ENCODE peak calls at places on chromosomes 4 and X, in five cellular contexts. One of them, this sample, is unnamed. For H3K27me3, the result is how much of the 10 kb centered on the place peaks cover.

GRCh38 chrX:124328765-124329164 is 3.7 kb upstream of the TEX13D start:
- DNase-seq in esophagus squamous epithelium: no peak
- DNase-seq in CD8-positive, alpha-beta memory T cell: no peak
- DNase-seq in BE2C: no peak
- DNase-seq in cardiac muscle cell: no peak
- DNase-seq in this sample: no peak

GRCh38 chr4:145605941-145606340 is 13.2 kb upstream of the MMAA start:
- DNase-seq in esophagus squamous epithelium: no peak
- DNase-seq in CD8-positive, alpha-beta memory T cell: no peak
- DNase-seq in BE2C: no peak
- DNase-seq in cardiac muscle cell: no peak
- DNase-seq in this sample: no peak

GRCh38 chr4:1464581-1465171 is 58.4 kb upstream of the NKX1-1 start:
- DNase-seq in esophagus squamous epithelium: no peak
- DNase-seq in CD8-positive, alpha-beta memory T cell: no peak
- DNase-seq in BE2C: no peak
- DNase-seq in cardiac muscle cell: no peak
- DNase-seq in this sample: peak

GRCh38 chr4:151940290-151940689 is 179.5 kb upstream of the GATB start:
- DNase-seq in esophagus squamous epithelium: no peak
- DNase-seq in CD8-positive, alpha-beta memory T cell: no peak
- DNase-seq in BE2C: no peak
- DNase-seq in cardiac muscle cell: no peak
- DNase-seq in this sample: no peak

GRCh38 chr4:96473246-96473645 is 633.4 kb downstream of the PDHA2 start:
- DNase-seq in esophagus squamous epithelium: no peak
- DNase-seq in CD8-positive, alpha-beta memory T cell: no peak
- DNase-seq in BE2C: no peak
- DNase-seq in cardiac muscle cell: no peak
- DNase-seq in this sample: no peak

GRCh38 chr4:680931-681645 is 6.7 kb downstream of the MYL5 start:
- DNase-seq in esophagus squamous epithelium: no peak
- DNase-seq in CD8-positive, alpha-beta memory T cell: peak
- DNase-seq in BE2C: peak
- DNase-seq in cardiac muscle cell: peak
- DNase-seq in this sample: peak

GRCh38 chr4:39045791-39046221 is 13.6 kb upstream of the TMEM156 start:
- DNase-seq in esophagus squamous epithelium: no peak
- DNase-seq in CD8-positive, alpha-beta memory T cell: no peak
- DNase-seq in BE2C: no peak
- DNase-seq in cardiac muscle cell: no peak
- DNase-seq in this sample: no peak

GRCh38 chr4:36024901-36025610 is 219.3 kb downstream of the ARAP2 start:
- DNase-seq in esophagus squamous epithelium: no peak
- DNase-seq in CD8-positive, alpha-beta memory T cell: no peak
- DNase-seq in BE2C: no peak
- DNase-seq in cardiac muscle cell: no peak
- DNase-seq in this sample: no peak

GRCh38 chrX:116238866-116239265 is 68.3 kb downstream of the AGTR2 start:
- DNase-seq in esophagus squamous epithelium: no peak
- DNase-seq in CD8-positive, alpha-beta memory T cell: no peak
- DNase-seq in BE2C: no peak
- DNase-seq in cardiac muscle cell: no peak
- DNase-seq in this sample: no peak

GRCh38 chr4:188858696-188859095 is 719.5 kb downstream of the TRIML1 start:
- DNase-seq in esophagus squamous epithelium: no peak
- DNase-seq in CD8-positive, alpha-beta memory T cell: no peak
- DNase-seq in BE2C: no peak
- DNase-seq in cardiac muscle cell: no peak
- DNase-seq in this sample: no peak

GRCh38 chr4:151117371-151117962 is 18.0 kb downstream of the RPS3A start:
- DNase-seq in esophagus squamous epithelium: no peak
- DNase-seq in CD8-positive, alpha-beta memory T cell: no peak
- DNase-seq in BE2C: peak
- DNase-seq in cardiac muscle cell: peak
- DNase-seq in this sample: peak

GRCh38 chrX:119398974-119399771 is at the start of gene SLC25A43:
- DNase-seq in esophagus squamous epithelium: no peak
- DNase-seq in CD8-positive, alpha-beta memory T cell: peak
- DNase-seq in BE2C: peak
- DNase-seq in cardiac muscle cell: peak
- DNase-seq in this sample: peak

GRCh38 chrX:66191563-66191962 is 27.5 kb downstream of the HEPH start:
- DNase-seq in esophagus squamous epithelium: no peak
- DNase-seq in CD8-positive, alpha-beta memory T cell: no peak
- DNase-seq in BE2C: no peak
- DNase-seq in cardiac muscle cell: no peak
- DNase-seq in this sample: no peak

GRCh38 chr4:113003841-113004240 is 45.6 kb upstream of the ANK2 start:
- DNase-seq in esophagus squamous epithelium: no peak
- DNase-seq in CD8-positive, alpha-beta memory T cell: no peak
- DNase-seq in BE2C: no peak
- DNase-seq in cardiac muscle cell: no peak
- DNase-seq in this sample: no peak

GRCh38 chr4:1208266-1208961 is 36.0 kb upstream of the SPON2 start:
- DNase-seq in esophagus squamous epithelium: no peak
- DNase-seq in CD8-positive, alpha-beta memory T cell: no peak
- DNase-seq in BE2C: peak
- DNase-seq in cardiac muscle cell: no peak
- DNase-seq in this sample: peak

GRCh38 chrX:76148011-76148665 is 24.7 kb upstream of the PBDC1 start:
- DNase-seq in esophagus squamous epithelium: no peak
- DNase-seq in CD8-positive, alpha-beta memory T cell: no peak
- DNase-seq in BE2C: no peak
- DNase-seq in cardiac muscle cell: no peak
- DNase-seq in this sample: no peak

GRCh38 chr4:105710678-105711077 is 2.1 kb downstream of the GSTCD start:
- DNase-seq in esophagus squamous epithelium: no peak
- DNase-seq in CD8-positive, alpha-beta memory T cell: no peak
- DNase-seq in BE2C: peak
- DNase-seq in cardiac muscle cell: no peak
- DNase-seq in this sample: no peak

GRCh38 chr4:136412708-136413107 is 1119.6 kb downstream of the PCDH18 start:
- DNase-seq in esophagus squamous epithelium: no peak
- DNase-seq in CD8-positive, alpha-beta memory T cell: no peak
- DNase-seq in BE2C: no peak
- DNase-seq in cardiac muscle cell: no peak
- DNase-seq in this sample: no peak

GRCh38 chr4:186037692-186038658 is 31.0 kb upstream of the TLR3 start:
- DNase-seq in esophagus squamous epithelium: no peak
- DNase-seq in CD8-positive, alpha-beta memory T cell: no peak
- DNase-seq in BE2C: peak
- DNase-seq in cardiac muscle cell: peak
- DNase-seq in this sample: peak

GRCh38 chrX:47129157-47129878 is 15.2 kb downstream of the NDUFB11 start:
- DNase-seq in esophagus squamous epithelium: peak
- DNase-seq in CD8-positive, alpha-beta memory T cell: peak
- DNase-seq in BE2C: peak
- DNase-seq in cardiac muscle cell: peak
- DNase-seq in this sample: peak

GRCh38 chr4:26522478-26522877 is 32.2 kb upstream of the CCKAR start:
- DNase-seq in esophagus squamous epithelium: no peak
- DNase-seq in CD8-positive, alpha-beta memory T cell: no peak
- DNase-seq in BE2C: no peak
- DNase-seq in cardiac muscle cell: no peak
- DNase-seq in this sample: no peak

GRCh38 chr4:41183021-41183553 is 31.3 kb downstream of the APBB2 start:
- DNase-seq in esophagus squamous epithelium: no peak
- DNase-seq in CD8-positive, alpha-beta memory T cell: no peak
- DNase-seq in BE2C: no peak
- DNase-seq in cardiac muscle cell: no peak
- DNase-seq in this sample: no peak

GRCh38 chr4:134089885-134090284 is 111.7 kb downstream of the PABPC4L start:
- DNase-seq in esophagus squamous epithelium: no peak
- DNase-seq in CD8-positive, alpha-beta memory T cell: no peak
- DNase-seq in BE2C: no peak
- DNase-seq in cardiac muscle cell: no peak
- DNase-seq in this sample: no peak

GRCh38 chr4:128311659-128312392 is 24.2 kb upstream of the PGRMC2 start:
- DNase-seq in esophagus squamous epithelium: no peak
- DNase-seq in CD8-positive, alpha-beta memory T cell: no peak
- DNase-seq in BE2C: no peak
- DNase-seq in cardiac muscle cell: no peak
- DNase-seq in this sample: no peak

DNA sequence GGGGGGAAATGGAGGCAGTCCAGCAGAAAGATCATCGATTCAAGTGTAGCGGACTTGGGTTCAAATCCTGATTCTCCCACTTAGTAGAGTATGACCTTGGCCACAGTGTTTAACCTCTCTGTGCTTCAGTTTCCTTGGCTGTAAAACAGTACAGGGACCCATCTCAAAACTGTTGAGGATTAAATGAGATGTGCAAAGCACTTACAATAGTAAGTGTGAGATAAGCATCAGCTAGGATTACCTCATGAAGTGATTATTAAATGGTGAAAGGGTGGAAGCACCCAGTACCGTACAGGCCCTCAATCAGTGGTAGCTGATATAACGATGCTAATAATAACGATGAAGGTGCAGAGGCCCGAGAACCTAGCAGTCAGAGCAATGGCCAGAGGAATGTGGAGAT is 45.1 kb downstream of the PRPS1 start:
- DNase-seq in esophagus squamous epithelium: no peak
- DNase-seq in CD8-positive, alpha-beta memory T cell: no peak
- DNase-seq in BE2C: no peak
- DNase-seq in cardiac muscle cell: no peak
- DNase-seq in this sample: no peak
- H3K4me3 ChIP-seq in esophagus squamous epithelium: peak
- H3K4me3 ChIP-seq in CD8-positive, alpha-beta memory T cell: peak
- H3K4me3 ChIP-seq in BE2C: no peak
- H3K4me3 ChIP-seq in cardiac muscle cell: no peak
- H3K4me3 ChIP-seq in this sample: no peak

GRCh38 chr4:154485127-154485773 is 6.3 kb downstream of the DCHS2 start:
- DNase-seq in esophagus squamous epithelium: no peak
- DNase-seq in CD8-positive, alpha-beta memory T cell: no peak
- DNase-seq in BE2C: no peak
- DNase-seq in cardiac muscle cell: peak
- DNase-seq in this sample: no peak
- H3K27me3 ChIP-seq in esophagus squamous epithelium: under half
- H3K27me3 ChIP-seq in CD8-positive, alpha-beta memory T cell: under half
- H3K27me3 ChIP-seq in BE2C: under half
- H3K27me3 ChIP-seq in cardiac muscle cell: half or more
- H3K27me3 ChIP-seq in this sample: under half

DNA sequence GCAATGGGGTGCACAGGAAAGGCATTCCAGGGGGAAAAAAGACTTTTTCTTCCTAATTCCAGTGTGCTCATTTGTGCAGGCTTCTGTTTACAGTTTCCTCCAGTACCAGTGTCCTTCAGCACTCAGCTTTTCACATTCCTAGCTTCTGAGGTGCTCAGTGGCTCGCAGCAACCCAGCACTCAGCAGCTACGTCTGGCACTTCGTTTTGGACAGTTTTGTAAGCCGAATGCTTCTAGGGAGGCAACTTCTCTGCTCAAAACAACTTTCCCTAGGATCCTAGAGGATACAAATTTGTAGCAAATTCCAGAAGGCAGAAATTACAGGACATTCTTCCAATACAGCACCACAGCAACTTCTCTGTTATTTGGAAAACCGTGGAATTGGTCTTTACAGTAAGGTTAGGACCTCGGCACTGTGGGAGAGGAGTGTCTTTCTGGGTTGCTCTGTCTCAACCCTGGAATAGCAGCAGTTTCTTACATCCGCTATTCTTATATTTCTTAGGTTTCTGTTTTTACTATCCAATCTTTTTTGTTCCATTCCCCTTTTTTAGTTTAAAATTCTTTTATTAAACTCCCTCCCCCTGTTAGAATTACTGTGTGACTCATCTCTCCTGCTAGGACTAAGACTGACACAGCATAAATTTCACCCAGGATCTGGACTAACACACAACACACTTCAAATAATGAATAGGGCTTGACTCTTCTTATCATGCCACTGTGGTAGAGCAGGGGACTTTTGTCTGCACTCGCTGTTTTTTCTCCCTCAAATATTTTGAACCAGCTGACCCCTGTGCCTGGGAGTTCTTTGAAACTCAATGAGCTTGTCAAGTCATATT is 1314.7 kb downstream of the FSTL5 start:
- DNase-seq in esophagus squamous epithelium: no peak
- DNase-seq in CD8-positive, alpha-beta memory T cell: no peak
- DNase-seq in BE2C: no peak
- DNase-seq in cardiac muscle cell: peak
- DNase-seq in this sample: no peak
- H3K4me3 ChIP-seq in esophagus squamous epithelium: no peak
- H3K4me3 ChIP-seq in CD8-positive, alpha-beta memory T cell: no peak
- H3K4me3 ChIP-seq in BE2C: no peak
- H3K4me3 ChIP-seq in cardiac muscle cell: no peak
- H3K4me3 ChIP-seq in this sample: no peak

DNA sequence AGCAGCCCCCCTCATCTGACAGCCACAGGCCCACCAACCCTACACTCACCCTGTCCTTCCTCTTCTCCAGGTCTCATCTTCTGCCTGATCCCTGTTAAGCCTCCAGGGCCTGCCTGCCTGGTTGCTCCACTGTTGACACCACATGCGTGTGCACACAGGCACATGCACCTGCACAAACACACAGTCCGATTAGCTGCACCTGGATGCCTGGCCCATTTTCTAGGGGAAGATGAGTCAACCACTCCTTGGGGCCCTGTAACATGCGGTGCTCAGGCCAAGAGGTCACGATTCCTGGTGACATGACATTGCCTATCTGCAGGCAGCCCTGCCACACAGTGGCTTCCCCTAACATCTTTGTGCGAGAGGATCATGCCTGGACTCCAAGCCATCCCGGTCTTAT is 498.4 kb downstream of the BCOR start:
- DNase-seq in esophagus squamous epithelium: no peak
- DNase-seq in CD8-positive, alpha-beta memory T cell: no peak
- DNase-seq in BE2C: no peak
- DNase-seq in cardiac muscle cell: no peak
- DNase-seq in this sample: no peak
- H3K27me3 ChIP-seq in esophagus squamous epithelium: under half
- H3K27me3 ChIP-seq in CD8-positive, alpha-beta memory T cell: under half
- H3K27me3 ChIP-seq in BE2C: under half
- H3K27me3 ChIP-seq in cardiac muscle cell: under half
- H3K27me3 ChIP-seq in this sample: under half